ENCODE peak calls at places on chromosome 20, in eight cellular contexts. One of them, this sample, is unnamed.

GRCh38 chr20:7790189-7790588 is 150.1 kb downstream of the HAO1 start:
- DNase-seq in Peyer's patch: no peak
- DNase-seq in adrenal gland: no peak
- DNase-seq in endothelial cell of umbilical vein: no peak
- DNase-seq in ovary: no peak
- DNase-seq in spleen: no peak
- DNase-seq in uterus: no peak
- DNase-seq in testis: no peak
- DNase-seq in this sample: no peak

GRCh38 chr20:23161244-23161875 is 75.2 kb upstream of the CD93 start:
- DNase-seq in testis: no peak
- DNase-seq in spleen: peak; percentile 84
- DNase-seq in ovary: no peak
- DNase-seq in endothelial cell of umbilical vein: no peak
- DNase-seq in adrenal gland: no peak
- DNase-seq in uterus: peak; percentile 11
- DNase-seq in Peyer's patch: no peak
- DNase-seq in this sample: no peak

GRCh38 chr20:45964024-45964423 is 8.0 kb downstream of the ZNF335 start:
- DNase-seq in uterus: no peak
- DNase-seq in endothelial cell of umbilical vein: no peak
- DNase-seq in testis: no peak
- DNase-seq in adrenal gland: peak; percentile 16
- DNase-seq in Peyer's patch: no peak
- DNase-seq in ovary: no peak
- DNase-seq in spleen: peak; percentile 46
- DNase-seq in this sample: no peak

GRCh38 chr20:1861996-1862664 is 33.1 kb upstream of the SIRPA start:
- DNase-seq in adrenal gland: no peak
- DNase-seq in testis: no peak
- DNase-seq in spleen: no peak
- DNase-seq in ovary: no peak
- DNase-seq in uterus: no peak
- DNase-seq in Peyer's patch: no peak
- DNase-seq in endothelial cell of umbilical vein: no peak
- DNase-seq in this sample: no peak

GRCh38 chr20:51456511-51457280 is 85.8 kb downstream of the NFATC2 start:
- DNase-seq in spleen: peak; percentile 90
- DNase-seq in adrenal gland: peak; percentile 98
- DNase-seq in uterus: peak; percentile 98
- DNase-seq in testis: peak; percentile 94
- DNase-seq in ovary: peak; percentile 97
- DNase-seq in Peyer's patch: peak; percentile 51
- DNase-seq in endothelial cell of umbilical vein: peak; percentile 99
- DNase-seq in this sample: peak; percentile 96

GRCh38 chr20:50029697-50030428 is 47.1 kb downstream of the SNAI1 start:
- DNase-seq in uterus: peak; percentile 47
- DNase-seq in spleen: no peak
- DNase-seq in Peyer's patch: no peak
- DNase-seq in endothelial cell of umbilical vein: peak; percentile 93
- DNase-seq in adrenal gland: peak; percentile 90
- DNase-seq in ovary: peak; percentile 55
- DNase-seq in testis: no peak
- DNase-seq in this sample: no peak

GRCh38 chr20:711526-711925 is 35.9 kb upstream of the SCRT2 start:
- DNase-seq in ovary: no peak
- DNase-seq in Peyer's patch: no peak
- DNase-seq in spleen: peak; percentile 38
- DNase-seq in endothelial cell of umbilical vein: no peak
- DNase-seq in adrenal gland: no peak
- DNase-seq in uterus: no peak
- DNase-seq in testis: no peak
- DNase-seq in this sample: no peak

GRCh38 chr20:12241065-12241464 is 323.4 kb downstream of the BTBD3 start:
- DNase-seq in adrenal gland: no peak
- DNase-seq in ovary: no peak
- DNase-seq in uterus: no peak
- DNase-seq in endothelial cell of umbilical vein: no peak
- DNase-seq in Peyer's patch: no peak
- DNase-seq in spleen: no peak
- DNase-seq in testis: no peak
- DNase-seq in this sample: no peak

GRCh38 chr20:32034581-32035397 is 17.3 kb upstream of the HCK start:
- DNase-seq in Peyer's patch: no peak
- DNase-seq in adrenal gland: no peak
- DNase-seq in ovary: no peak
- DNase-seq in testis: peak; percentile 20
- DNase-seq in spleen: no peak
- DNase-seq in uterus: no peak
- DNase-seq in endothelial cell of umbilical vein: no peak
- DNase-seq in this sample: no peak

GRCh38 chr20:53887973-53888372 is 182.4 kb downstream of the BCAS1 start:
- DNase-seq in Peyer's patch: no peak
- DNase-seq in endothelial cell of umbilical vein: no peak
- DNase-seq in uterus: no peak
- DNase-seq in testis: no peak
- DNase-seq in ovary: no peak
- DNase-seq in spleen: no peak
- DNase-seq in adrenal gland: no peak
- DNase-seq in this sample: no peak
- H3K4me1 ChIP-seq in Peyer's patch: no peaks in the 10 kb centered on the region
- H3K4me1 ChIP-seq in endothelial cell of umbilical vein: peaks cover 17% of the 10 kb centered on the region
- H3K4me1 ChIP-seq in uterus: no peaks in the 10 kb centered on the region
- H3K4me1 ChIP-seq in testis: no peaks in the 10 kb centered on the region
- H3K4me1 ChIP-seq in ovary: peaks cover 2% of the 10 kb centered on the region
- H3K4me1 ChIP-seq in spleen: peaks cover 3% of the 10 kb centered on the region
- H3K4me1 ChIP-seq in adrenal gland: no peaks in the 10 kb centered on the region
- H3K4me1 ChIP-seq in this sample: no peaks in the 10 kb centered on the region

DNA sequence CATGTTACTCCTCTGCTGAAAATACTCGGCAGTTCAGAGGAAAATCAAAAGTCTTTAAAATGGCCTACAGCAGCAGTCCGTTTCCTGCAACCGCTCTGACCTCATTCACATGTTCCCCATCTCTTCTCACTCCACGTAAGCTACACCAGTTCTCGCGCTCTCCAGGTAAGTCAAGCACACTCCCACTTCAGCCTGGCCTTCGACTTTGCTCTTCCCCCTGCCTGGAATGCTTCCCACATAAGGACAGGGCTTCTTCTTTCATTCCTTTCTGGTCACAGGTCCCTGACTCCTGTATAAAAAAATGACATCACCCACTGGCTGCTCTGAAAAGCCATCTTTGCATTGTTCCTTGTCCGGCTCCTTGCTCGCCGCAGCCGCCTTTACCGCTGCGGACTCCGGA is 42.7 kb downstream of the MGME1 start:
- DNase-seq in testis: no peak
- DNase-seq in spleen: no peak
- DNase-seq in Peyer's patch: no peak
- DNase-seq in endothelial cell of umbilical vein: no peak
- DNase-seq in ovary: no peak
- DNase-seq in adrenal gland: no peak
- DNase-seq in uterus: no peak
- DNase-seq in this sample: no peak
- TF ChIP-seq POLR2A in testis: no peak
- TF ChIP-seq POLR2A in spleen: no peak
- TF ChIP-seq POLR2A in Peyer's patch: no peak
- TF ChIP-seq POLR2A in endothelial cell of umbilical vein: no peak
- TF ChIP-seq POLR2A in ovary: no peak
- TF ChIP-seq POLR2A in adrenal gland: no peak
- TF ChIP-seq POLR2A in uterus: no peak
- TF ChIP-seq POLR2A in this sample: no peak

DNA sequence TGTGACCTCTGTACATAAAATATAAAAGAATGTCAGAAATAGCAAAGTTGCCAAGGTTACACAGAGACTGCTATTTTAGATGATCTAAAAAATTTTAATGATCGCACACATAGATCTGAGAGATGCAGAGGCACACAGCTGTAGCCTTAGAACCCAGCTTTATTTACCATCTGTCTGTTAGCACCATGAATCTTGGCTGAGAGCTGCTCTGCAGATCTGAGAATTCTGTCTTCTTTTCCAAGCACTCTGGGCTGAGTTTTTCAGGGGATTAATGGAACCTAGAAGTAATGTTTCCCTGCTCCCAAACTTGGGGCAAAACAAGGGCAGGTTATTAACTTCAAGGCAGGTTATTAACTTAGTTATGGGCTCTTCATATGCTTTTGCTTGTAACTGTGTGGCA is 248.7 kb upstream of the JAG1 start:
- DNase-seq in uterus: no peak
- DNase-seq in endothelial cell of umbilical vein: no peak
- DNase-seq in spleen: no peak
- DNase-seq in ovary: no peak
- DNase-seq in Peyer's patch: no peak
- DNase-seq in adrenal gland: no peak
- DNase-seq in testis: no peak
- DNase-seq in this sample: no peak
- H3K27ac ChIP-seq in uterus: peak overlapping the region; percentile 26
- H3K27ac ChIP-seq in endothelial cell of umbilical vein: no peak overlapping the region
- H3K27ac ChIP-seq in spleen: no peak overlapping the region
- H3K27ac ChIP-seq in ovary: no peak overlapping the region
- H3K27ac ChIP-seq in Peyer's patch: no peak overlapping the region
- H3K27ac ChIP-seq in adrenal gland: no peak overlapping the region
- H3K27ac ChIP-seq in testis: no peak overlapping the region
- H3K27ac ChIP-seq in this sample: no peak overlapping the region

DNA sequence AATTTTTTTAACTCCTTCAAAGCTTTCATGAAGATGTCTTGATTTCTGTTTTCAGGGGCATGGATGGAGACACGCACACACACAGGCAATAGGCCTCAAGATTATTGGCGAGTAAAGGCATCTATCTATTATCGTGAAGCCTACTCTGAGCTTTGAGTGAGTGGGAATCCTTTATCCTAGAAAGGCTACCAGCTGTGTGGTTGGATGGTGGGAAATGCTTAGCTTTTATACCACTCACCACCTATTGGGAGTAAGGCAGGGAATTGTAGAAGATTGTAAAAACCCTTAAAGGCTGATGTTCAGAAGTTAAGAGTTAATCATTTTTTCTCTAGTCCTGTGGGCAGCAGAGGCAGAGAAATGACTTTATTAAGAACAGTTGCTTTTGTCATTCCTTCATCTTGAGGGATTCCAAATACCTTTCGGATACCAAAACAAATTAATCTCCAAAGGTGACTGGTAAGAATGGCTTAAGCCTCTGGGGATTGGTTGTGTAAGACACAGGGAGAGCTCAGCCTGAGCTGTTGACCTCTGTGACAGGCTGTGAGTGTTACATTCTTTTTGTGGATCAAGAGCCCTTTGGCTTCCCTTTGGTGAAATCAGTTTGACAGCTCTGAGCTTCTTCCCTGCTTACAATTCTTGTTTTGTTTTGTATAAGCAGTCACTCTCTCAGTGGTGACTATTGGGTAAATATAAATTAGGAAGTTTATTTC is 33.6 kb downstream of the CTNNBL1 start:
- DNase-seq in Peyer's patch: no peak
- DNase-seq in ovary: no peak
- DNase-seq in endothelial cell of umbilical vein: no peak
- DNase-seq in testis: no peak
- DNase-seq in adrenal gland: no peak
- DNase-seq in uterus: no peak
- DNase-seq in spleen: no peak
- DNase-seq in this sample: peak; percentile 19
- H3K4me1 ChIP-seq in Peyer's patch: no peaks in the 10 kb centered on the region
- H3K4me1 ChIP-seq in ovary: no peaks in the 10 kb centered on the region
- H3K4me1 ChIP-seq in endothelial cell of umbilical vein: no peaks in the 10 kb centered on the region
- H3K4me1 ChIP-seq in testis: no peaks in the 10 kb centered on the region
- H3K4me1 ChIP-seq in adrenal gland: no peaks in the 10 kb centered on the region
- H3K4me1 ChIP-seq in uterus: no peaks in the 10 kb centered on the region
- H3K4me1 ChIP-seq in spleen: peaks cover 23% of the 10 kb centered on the region
- H3K4me1 ChIP-seq in this sample: peaks cover 52% of the 10 kb centered on the region

DNA sequence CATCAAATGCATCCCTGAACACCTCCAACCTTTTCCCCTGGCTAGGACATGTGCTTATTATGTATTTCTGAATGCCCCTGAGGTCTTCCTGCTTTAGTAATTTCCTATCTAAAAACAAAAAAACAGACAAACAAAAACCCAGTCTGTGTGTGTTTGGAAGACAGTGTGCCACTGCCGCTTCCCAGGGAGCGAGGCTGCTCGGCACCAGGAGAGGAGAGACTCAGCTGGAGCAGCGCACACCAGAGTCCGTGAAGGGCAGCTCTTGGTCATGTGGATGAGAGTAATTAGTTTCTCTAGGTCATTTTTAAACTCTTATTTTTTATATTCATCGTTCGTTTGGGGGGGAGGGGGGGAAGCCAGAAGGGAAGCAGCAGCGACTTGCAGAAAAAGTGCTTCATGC is 10.0 kb upstream of the ANKRD60 start:
- DNase-seq in uterus: no peak
- DNase-seq in spleen: no peak
- DNase-seq in adrenal gland: peak; percentile 33
- DNase-seq in endothelial cell of umbilical vein: no peak
- DNase-seq in ovary: no peak
- DNase-seq in Peyer's patch: no peak
- DNase-seq in testis: no peak
- DNase-seq in this sample: no peak
- TF ChIP-seq POLR2A in uterus: no peak
- TF ChIP-seq POLR2A in spleen: no peak
- TF ChIP-seq POLR2A in adrenal gland: peak; percentile 10
- TF ChIP-seq POLR2A in endothelial cell of umbilical vein: no peak
- TF ChIP-seq POLR2A in ovary: no peak
- TF ChIP-seq POLR2A in Peyer's patch: no peak
- TF ChIP-seq POLR2A in testis: no peak
- TF ChIP-seq POLR2A in this sample: no peak

DNA sequence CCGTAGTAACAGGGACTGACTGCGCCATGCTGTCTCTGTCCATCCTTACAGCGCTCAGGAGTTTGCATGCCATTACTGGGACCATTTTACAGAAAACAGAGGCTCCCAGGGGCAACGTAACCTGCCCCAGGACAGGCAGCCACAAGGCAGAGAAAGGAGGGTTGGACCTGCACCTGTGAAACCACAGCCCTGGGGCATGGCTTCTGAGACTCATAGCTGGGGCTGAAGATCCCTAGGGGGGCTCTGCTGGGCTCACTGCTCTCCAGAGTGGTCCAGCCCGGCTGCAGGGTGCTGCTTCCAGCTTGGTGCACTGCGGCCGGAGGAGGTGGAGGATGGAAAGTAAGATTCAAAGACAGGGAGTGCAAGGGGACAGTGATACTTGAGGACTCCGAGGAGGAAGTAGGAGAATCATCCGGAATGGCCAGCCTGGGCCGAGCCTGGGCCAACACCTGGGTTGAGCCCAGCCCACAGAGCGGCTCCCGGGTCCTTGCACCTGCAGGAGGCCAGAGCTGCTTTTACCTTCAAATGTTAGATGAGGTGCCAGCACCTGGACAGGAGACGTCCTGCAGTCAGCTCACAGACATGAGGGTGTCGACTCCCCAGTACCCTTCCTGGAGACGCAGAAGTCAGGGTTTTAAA is 183.2 kb downstream of the CDH4 start:
- DNase-seq in endothelial cell of umbilical vein: no peak
- DNase-seq in uterus: no peak
- DNase-seq in adrenal gland: no peak
- DNase-seq in testis: no peak
- DNase-seq in spleen: no peak
- DNase-seq in Peyer's patch: no peak
- DNase-seq in ovary: no peak
- DNase-seq in this sample: no peak
- H3K27ac ChIP-seq in endothelial cell of umbilical vein: no peak overlapping the region
- H3K27ac ChIP-seq in uterus: no peak overlapping the region
- H3K27ac ChIP-seq in adrenal gland: no peak overlapping the region
- H3K27ac ChIP-seq in testis: no peak overlapping the region
- H3K27ac ChIP-seq in spleen: no peak overlapping the region
- H3K27ac ChIP-seq in Peyer's patch: no peak overlapping the region
- H3K27ac ChIP-seq in ovary: no peak overlapping the region
- H3K27ac ChIP-seq in this sample: no peak overlapping the region

This sample was measured in gastrocnemius medialis.